ENCODE peak calls at places on chromosomes 5 and 9, in eight cellular contexts. Q is psoas muscle, Z is mucosa of descending colon, M is GM23338, G is natural killer cell, N is colonic mucosa, D is MM.1S, S is MCF 10A. F is an unnamed sample.

GRCh38 chr5:94908889-94909480 is 290.5 kb downstream of the SLF1 start:
- DNase-seq in Q (no peak), Z (peak), M (peak), G (no peak), N (no peak), D (peak), S (peak), F (peak)

GRCh38 chr9:124764774-124765438 is 6.2 kb downstream of the NR6A1 start:
- DNase-seq in Q (no peak), Z (no peak), M (peak), G (no peak), N (no peak), D (peak), S (peak), F (peak)

GRCh38 chr5:142316681-142317080 is 8.1 kb downstream of the SPRY4 start:
- DNase-seq in Q (no peak), Z (no peak), M (no peak), G (no peak), N (no peak), D (no peak), S (no peak), F (no peak)

GRCh38 chr9:92377904-92378303 is 26.5 kb downstream of the OGN start:
- DNase-seq in Q (no peak), Z (no peak), M (no peak), G (no peak), N (no peak), D (no peak), S (no peak), F (no peak)

GRCh38 chr5:175728885-175729828 is 71.3 kb downstream of the HRH2 start:
- DNase-seq in Q (no peak), Z (no peak), M (peak), G (no peak), N (no peak), D (no peak), S (no peak), F (no peak)

GRCh38 chr5:27124590-27124989 is 86.2 kb upstream of the CDH9 start:
- DNase-seq in Q (no peak), Z (no peak), M (peak), G (no peak), N (no peak), D (peak), S (peak), F (no peak)

GRCh38 chr5:80695666-80696065 is 40.9 kb upstream of the DHFR start:
- DNase-seq in Q (no peak), Z (no peak), M (no peak), G (no peak), N (no peak), D (no peak), S (no peak), F (no peak)

GRCh38 chr5:151568036-151568435 is 23.1 kb downstream of the FAT2 start:
- DNase-seq in Q (no peak), Z (no peak), M (no peak), G (no peak), N (no peak), D (no peak), S (no peak), F (no peak)

GRCh38 chr5:132483661-132484385 is 6.8 kb downstream of the IRF1 start:
- DNase-seq in Q (no peak), Z (no peak), M (no peak), G (peak), N (no peak), D (no peak), S (no peak), F (no peak)

GRCh38 chr5:96936431-96937221 is 746 bp downstream of the LNPEP start:
- DNase-seq in Q (peak), Z (peak), M (peak), G (peak), N (peak), D (peak), S (peak), F (peak)

GRCh38 chr5:158511454-158511853 is 588.3 kb downstream of the EBF1 start:
- DNase-seq in Q (no peak), Z (no peak), M (no peak), G (no peak), N (no peak), D (no peak), S (no peak), F (peak)

GRCh38 chr5:120476063-120476462 is 12.0 kb downstream of the PRR16 start:
- DNase-seq in Q (no peak), Z (no peak), M (no peak), G (no peak), N (no peak), D (no peak), S (no peak), F (no peak)

GRCh38 chr9:14383296-14383695 is 69.4 kb upstream of the NFIB start:
- DNase-seq in Q (no peak), Z (no peak), M (no peak), G (no peak), N (no peak), D (no peak), S (peak), F (no peak)

GRCh38 chr5:54083245-54083644 is 227.1 kb downstream of the ARL15 start:
- DNase-seq in Q (no peak), Z (no peak), M (no peak), G (no peak), N (no peak), D (no peak), S (no peak), F (no peak)

GRCh38 chr9:12604154-12604825 is 88.9 kb upstream of the TYRP1 start:
- DNase-seq in Q (no peak), Z (no peak), M (no peak), G (no peak), N (no peak), D (no peak), S (peak), F (no peak)

GRCh38 chr9:121075251-121076036 is 689 bp downstream of the CNTRL start:
- DNase-seq in Q (no peak), Z (no peak), M (peak), G (no peak), N (no peak), D (peak), S (no peak), F (peak)

GRCh38 chr5:54897001-54897400 is 88.4 kb downstream of the ESM1 start:
- DNase-seq in Q (no peak), Z (no peak), M (no peak), G (no peak), N (no peak), D (no peak), S (no peak), F (no peak)

GRCh38 chr5:141150215-141150992 is 547 bp downstream of the PCDHB6 start:
- DNase-seq in Q (no peak), Z (no peak), M (no peak), G (no peak), N (no peak), D (no peak), S (no peak), F (no peak)

GRCh38 chr5:113909782-113910181 is 396.3 kb downstream of the YTHDC2 start:
- DNase-seq in Q (no peak), Z (no peak), M (no peak), G (no peak), N (no peak), D (no peak), S (no peak), F (no peak)

GRCh38 chr5:51208291-51208690 is 175.0 kb upstream of the ISL1 start:
- DNase-seq in Q (no peak), Z (no peak), M (no peak), G (no peak), N (no peak), D (no peak), S (no peak), F (no peak)

GRCh38 chr5:141517321-141517720 is 28.4 kb downstream of the PCDHGC5 start:
- DNase-seq in Q (no peak), Z (no peak), M (no peak), G (no peak), N (no peak), D (no peak), S (no peak), F (no peak)

GRCh38 chr5:56055287-56055686 is 60.5 kb upstream of the IL6ST start:
- DNase-seq in Q (no peak), Z (no peak), M (no peak), G (no peak), N (no peak), D (no peak), S (no peak), F (no peak)

GRCh38 chr5:60577116-60577515 is 122.8 kb downstream of the DEPDC1B start:
- DNase-seq in Q (no peak), Z (no peak), M (no peak), G (no peak), N (no peak), D (no peak), S (no peak), F (no peak)

GRCh38 chr5:36585696-36586095 is 20.7 kb upstream of the SLC1A3 start:
- DNase-seq in Q (no peak), Z (no peak), M (no peak), G (no peak), N (no peak), D (no peak), S (no peak), F (no peak)

GRCh38 chr9:36999728-37000333 is 34.2 kb downstream of the PAX5 start:
- DNase-seq in Q (no peak), Z (no peak), M (peak), G (no peak), N (no peak), D (no peak), S (no peak), F (no peak)

GRCh38 chr9:75027187-75028107 is 646 bp downstream of the CARNMT1 start:
- DNase-seq in Q (peak), Z (peak), M (peak), G (no peak), N (peak), D (peak), S (peak), F (peak)

GRCh38 chr5:138654281-138654867 is 79.2 kb upstream of the HSPA9 start:
- DNase-seq in Q (no peak), Z (peak), M (no peak), G (peak), N (no peak), D (peak), S (no peak), F (peak)

GRCh38 chr9:96719538-96720315 is 58.2 kb downstream of the ZNF510 start:
- DNase-seq in Q (no peak), Z (peak), M (peak), G (no peak), N (peak), D (no peak), S (no peak), F (no peak)

GRCh38 chr5:57316798-57317327 is 143.0 kb downstream of the GPBP1 start:
- DNase-seq in Q (no peak), Z (peak), M (no peak), G (no peak), N (peak), D (peak), S (peak), F (peak)

GRCh38 chr9:1429328-1429727 is 379.2 kb downstream of the DMRT2 start:
- DNase-seq in Q (no peak), Z (peak), M (peak), G (no peak), N (no peak), D (no peak), S (peak), F (no peak)

GRCh38 chr9:1434082-1434481 is 383.9 kb downstream of the DMRT2 start:
- DNase-seq in Q (no peak), Z (no peak), M (peak), G (no peak), N (no peak), D (no peak), S (peak), F (no peak)
- TF ChIP-seq CTCF in Q (peak), Z (no peak), M (no peak), G (no peak), N (no peak), D (peak), S (peak), F (no peak)

DNA sequence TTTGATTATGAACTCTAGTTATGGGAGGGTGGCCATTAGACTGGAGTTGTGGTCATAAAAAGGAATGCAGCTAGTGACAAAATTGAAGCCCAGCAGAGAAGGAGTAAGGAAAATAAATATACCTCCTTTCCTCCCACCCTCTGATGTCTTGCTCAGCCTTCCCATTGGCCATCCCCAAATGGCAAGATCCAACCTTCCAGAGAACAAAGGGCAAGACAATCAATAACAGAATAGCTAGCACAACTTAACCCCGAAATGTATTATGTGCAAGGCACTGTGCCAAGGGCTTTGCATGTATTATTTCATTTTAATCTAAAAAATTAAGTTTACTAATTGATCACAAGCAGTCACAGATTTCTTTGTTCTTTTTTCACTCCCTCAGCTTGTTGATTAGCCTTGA is 3.6 kb downstream of the ITGA1 start:
- DNase-seq in Q (no peak), Z (no peak), M (no peak), G (no peak), N (no peak), D (no peak), S (no peak), F (no peak)
- TF ChIP-seq CTCF in Q (no peak), Z (no peak), M (no peak), G (no peak), N (no peak), D (no peak), S (no peak), F (no peak)

DNA sequence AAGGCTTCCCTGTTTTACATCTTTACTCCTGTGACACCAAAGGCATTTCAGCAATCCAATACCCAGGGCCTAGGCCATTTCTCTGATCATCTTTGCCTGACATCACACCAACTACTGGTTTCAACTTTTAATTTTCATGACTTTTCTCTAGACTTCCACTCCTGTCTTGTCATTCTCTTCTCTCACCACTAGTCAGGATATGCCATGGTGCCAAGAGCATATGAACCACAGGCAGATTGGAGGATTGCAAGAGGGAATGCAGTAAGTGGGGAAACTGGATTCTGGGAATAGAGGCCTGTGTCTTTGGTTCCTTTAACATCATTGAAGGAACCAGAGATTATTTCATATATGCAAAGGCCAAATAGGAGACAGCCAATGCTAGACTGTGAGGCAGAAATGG is 69.3 kb downstream of the ANKRD31 start:
- DNase-seq in Q (no peak), Z (no peak), M (peak), G (no peak), N (no peak), D (no peak), S (peak), F (no peak)
- TF ChIP-seq CTCF in Q (no peak), Z (no peak), M (peak), G (no peak), N (no peak), D (peak), S (no peak), F (no peak)

DNA sequence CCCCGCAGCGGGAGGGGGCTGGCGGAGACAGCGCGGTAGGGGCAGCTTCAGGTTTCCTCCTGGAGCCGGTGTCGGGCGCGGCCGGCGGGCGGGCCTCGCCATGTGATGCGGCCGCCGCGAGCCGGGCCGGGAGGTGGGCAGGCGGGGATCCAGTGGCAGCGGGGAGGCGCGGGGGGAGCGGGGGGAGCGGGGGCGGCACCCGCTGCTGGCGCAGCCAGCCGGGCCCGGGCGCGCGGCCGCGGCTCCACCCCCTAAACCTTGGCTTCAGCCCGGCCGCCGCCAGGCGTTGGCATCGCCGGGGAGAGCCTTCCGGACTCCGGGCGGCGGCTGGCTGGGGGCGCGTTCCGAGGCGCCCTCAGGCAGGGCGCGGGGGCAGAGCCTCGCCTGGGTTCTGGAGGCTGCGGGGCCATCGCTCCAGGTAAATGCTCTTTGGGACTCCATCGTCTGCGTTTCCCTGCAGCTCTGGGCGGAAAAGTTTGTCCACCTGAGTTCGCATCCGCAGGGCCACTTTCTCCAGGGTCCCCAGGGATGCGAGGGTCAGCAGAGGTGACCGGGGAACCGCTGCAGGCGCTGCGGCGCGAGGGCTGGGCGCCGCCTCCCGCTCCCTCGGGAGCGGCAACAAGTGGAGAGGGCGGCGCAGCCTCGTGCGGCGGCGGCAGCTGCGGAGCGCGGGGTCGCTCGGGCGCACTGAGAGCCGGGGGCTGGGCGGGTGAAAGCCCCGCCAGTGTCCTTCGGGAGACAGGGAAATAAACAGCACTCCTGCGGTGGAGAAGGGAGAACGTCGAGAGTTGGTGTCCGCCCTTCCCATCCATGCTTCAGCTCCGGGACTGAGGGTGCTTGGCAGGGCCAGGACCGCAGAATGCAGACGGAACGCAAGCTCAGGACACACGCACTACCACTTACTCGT is at the start of gene ARHGEF28:
- DNase-seq in Q (peak), Z (peak), M (peak), G (peak), N (peak), D (peak), S (peak), F (peak)
- TF ChIP-seq CTCF in Q (no peak), Z (no peak), M (no peak), G (no peak), N (no peak), D (no peak), S (no peak), F (no peak)

F was measured in GM20000.